ENCODE peak calls at places on chromosomes 11 and 22, in seven cellular contexts. K is neuronal stem cell, M is IMR-90, F is mesendoderm, G is H1, D is H9, Y is trophoblast cell. S is an unnamed sample.

GRCh38 chr11:117426297-117426685 is 98.6 kb downstream of the CEP164 start:
- DNase-seq in Y (peak), G (peak), M (peak), D (peak), F (peak), K (peak), S (peak)

GRCh38 chr11:13013054-13013488 is 4.0 kb downstream of the RASSF10 start:
- DNase-seq in M (no peak), G (no peak), Y (no peak), D (no peak), K (no peak), F (no peak), S (no peak)

GRCh38 chr11:37689951-37690350 is 1091.9 kb upstream of the RAG2 start:
- DNase-seq in G (no peak), K (no peak), F (no peak), Y (no peak), D (no peak), M (no peak), S (no peak)

GRCh38 chr22:28955817-28956216 is 72.4 kb downstream of the ZNRF3 start:
- DNase-seq in D (no peak), M (no peak), Y (no peak), K (no peak), F (no peak), G (no peak), S (peak)

GRCh38 chr11:69983571-69983877 is 94.6 kb upstream of the ANO1 start:
- DNase-seq in Y (no peak), F (no peak), M (no peak), K (no peak), G (no peak), D (no peak), S (no peak)

GRCh38 chr11:86896486-86896885 is 58.7 kb downstream of the FZD4 start:
- DNase-seq in M (peak), F (no peak), G (no peak), D (no peak), K (no peak), Y (no peak), S (no peak)

GRCh38 chr22:28899199-28899853 is 16.0 kb downstream of the ZNRF3 start:
- DNase-seq in K (no peak), G (no peak), F (no peak), Y (no peak), M (peak), D (no peak), S (no peak)

GRCh38 chr22:32018056-32018455 is 25.0 kb upstream of the SLC5A1 start:
- DNase-seq in G (no peak), D (no peak), Y (peak), M (no peak), K (no peak), F (no peak), S (no peak)

GRCh38 chr11:131198161-131198560 is 172.3 kb upstream of the NTM start:
- DNase-seq in M (no peak), D (no peak), K (no peak), G (no peak), F (no peak), Y (no peak), S (no peak)

GRCh38 chr11:58606930-58607714 is 15.3 kb upstream of the CNTF start:
- DNase-seq in F (no peak), D (no peak), Y (no peak), K (no peak), G (no peak), M (no peak), S (no peak)

GRCh38 chr11:58615556-58615955 is 6.9 kb upstream of the CNTF start:
- DNase-seq in Y (no peak), M (no peak), G (no peak), K (no peak), D (no peak), F (no peak), S (no peak)

GRCh38 chr11:58608331-58608730 is 14.1 kb upstream of the CNTF start:
- DNase-seq in D (no peak), M (no peak), G (no peak), K (no peak), F (no peak), Y (no peak), S (no peak)

GRCh38 chr11:58613228-58613627 is 9.2 kb upstream of the CNTF start:
- DNase-seq in F (no peak), D (no peak), M (no peak), G (no peak), Y (no peak), K (no peak), S (no peak)

DNA sequence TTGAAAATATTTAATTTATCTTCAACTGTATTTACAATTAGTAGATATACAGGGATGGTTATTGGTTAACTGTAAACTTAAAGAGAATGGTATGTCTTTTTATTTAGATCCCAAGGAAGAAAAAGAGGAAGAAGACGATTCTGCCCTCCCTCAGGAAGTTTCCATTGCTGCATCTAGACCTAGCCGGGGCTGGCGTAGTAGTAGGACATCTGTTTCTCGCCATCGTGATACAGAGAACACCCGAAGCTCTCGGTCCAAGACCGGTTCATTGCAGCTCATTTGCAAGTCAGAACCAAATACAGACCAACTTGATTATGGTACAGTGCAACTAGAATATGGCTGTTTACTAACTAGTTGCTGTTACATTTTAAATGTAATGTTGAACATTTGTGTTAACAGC is 12.7 kb upstream of the CNTF start:
- DNase-seq in K (no peak), Y (no peak), D (no peak), M (no peak), F (no peak), G (no peak), S (no peak)
- H3K4ac ChIP-seq in K (no peak), Y (no peak), D (no peak), M (no peak), F (no peak), G (no peak), S (no peak)

GRCh38 chr11:84853841-84854497 is 773.2 kb downstream of the DLG2 start:
- DNase-seq in Y (no peak), K (no peak), F (no peak), M (no peak), G (no peak), D (no peak), S (no peak)
- H2AK5ac ChIP-seq in Y (no peak), K (no peak), F (no peak), M (no peak), G (no peak), D (no peak), S (no peak)

GRCh38 chr22:36362819-36363377 is 24.9 kb downstream of the MYH9 start:
- DNase-seq in G (no peak), D (no peak), Y (no peak), K (no peak), F (no peak), M (no peak), S (peak)
- H3K4ac ChIP-seq in G (no peak), D (no peak), Y (peak), K (no peak), F (no peak), M (peak), S (no peak)

GRCh38 chr22:36431977-36432376 is 44.2 kb upstream of the MYH9 start:
- DNase-seq in D (no peak), K (no peak), F (no peak), M (no peak), G (no peak), Y (no peak), S (no peak)
- H2AK5ac ChIP-seq in D (no peak), K (no peak), F (peak), M (peak), G (peak), Y (peak), S (peak)

GRCh38 chr11:109765709-109766311 is 327.4 kb upstream of the ZC3H12C start:
- DNase-seq in F (no peak), Y (no peak), M (no peak), G (no peak), D (no peak), K (no peak), S (no peak)
- H3K4ac ChIP-seq in F (no peak), Y (no peak), M (no peak), G (no peak), D (no peak), K (no peak), S (no peak)

DNA sequence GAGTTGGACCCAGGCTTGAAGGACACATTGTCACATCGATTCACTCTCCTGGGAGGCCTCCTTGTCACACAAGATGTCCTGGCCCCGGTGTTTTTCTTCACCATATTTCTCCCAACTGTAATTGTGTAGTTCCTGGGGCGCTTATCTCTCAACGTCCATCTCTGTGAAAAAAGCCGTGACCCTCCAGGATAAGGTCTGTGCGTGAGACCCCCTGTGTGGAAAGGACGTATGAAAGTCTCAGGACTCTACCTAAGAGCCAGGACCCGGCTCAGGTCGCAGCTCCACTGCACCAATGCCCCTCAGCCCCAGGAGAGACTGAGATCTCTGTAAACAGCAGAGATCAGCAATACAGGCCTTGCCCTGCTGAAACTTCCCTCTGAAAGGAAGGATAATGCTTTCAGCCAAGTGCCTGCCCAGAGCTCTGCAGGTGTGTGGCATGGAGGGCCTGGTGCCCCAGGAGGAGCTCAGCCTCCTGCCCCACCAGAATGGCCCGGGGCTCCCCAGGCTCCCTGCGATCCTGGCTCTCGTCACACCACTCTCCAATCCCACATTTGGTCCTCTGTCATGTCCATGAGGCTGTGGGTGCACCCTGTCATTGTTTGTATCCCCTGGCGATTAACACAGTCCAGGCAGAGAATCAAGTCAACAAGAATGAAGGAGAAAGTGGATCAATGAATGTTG is 119.2 kb upstream of the TMEM45B start:
- DNase-seq in F (no peak), M (no peak), K (no peak), Y (no peak), G (no peak), D (no peak), S (no peak)
- H2AK5ac ChIP-seq in F (no peak), M (no peak), K (peak), Y (peak), G (no peak), D (no peak), S (no peak)

GRCh38 chr11:32034149-32034548 is 56.7 kb upstream of the RCN1 start:
- DNase-seq in M (peak), F (no peak), G (no peak), D (no peak), K (no peak), Y (no peak), S (peak)

GRCh38 chr11:32032478-32032877 is 58.4 kb upstream of the RCN1 start:
- DNase-seq in K (no peak), F (no peak), Y (no peak), D (no peak), M (no peak), G (no peak), S (no peak)

GRCh38 chr11:32033067-32033466 is 57.8 kb upstream of the RCN1 start:
- DNase-seq in D (no peak), G (no peak), M (no peak), F (no peak), K (no peak), Y (no peak), S (no peak)

GRCh38 chr11:32033491-32033890 is 57.4 kb upstream of the RCN1 start:
- DNase-seq in Y (no peak), D (no peak), M (peak), F (no peak), K (no peak), G (no peak), S (no peak)

DNA sequence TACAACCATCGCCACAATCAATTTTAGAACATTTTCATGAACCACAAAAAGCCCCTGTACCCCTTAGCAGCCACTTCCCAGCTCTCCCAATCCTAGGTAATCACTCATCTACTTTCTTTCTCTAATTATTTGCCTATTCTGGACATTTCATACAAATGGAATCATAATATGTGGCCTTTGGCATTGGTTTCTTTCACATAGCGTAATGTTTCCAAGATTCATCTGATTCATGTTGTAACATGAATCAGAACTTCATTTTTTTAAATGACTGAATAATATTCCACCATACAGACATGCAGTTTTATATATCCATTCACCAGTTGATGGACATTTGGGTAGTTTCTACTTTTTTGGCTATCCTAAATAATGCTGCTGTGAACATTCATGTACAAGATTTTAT is 56.2 kb upstream of the RCN1 start:
- DNase-seq in G (no peak), K (no peak), F (no peak), D (no peak), M (peak), Y (no peak), S (no peak)
- H3K4ac ChIP-seq in G (no peak), K (no peak), F (no peak), D (no peak), M (no peak), Y (no peak), S (no peak)

GRCh38 chr11:119759324-119759723 is 30.3 kb upstream of the NECTIN1 start:
- DNase-seq in D (no peak), Y (no peak), F (peak), M (peak), K (no peak), G (no peak), S (peak)

GRCh38 chr11:119757378-119757777 is 28.4 kb upstream of the NECTIN1 start:
- DNase-seq in K (no peak), Y (no peak), M (no peak), G (no peak), F (no peak), D (no peak), S (no peak)

GRCh38 chr11:119759747-119760412 is 30.9 kb upstream of the NECTIN1 start:
- DNase-seq in G (no peak), K (no peak), Y (no peak), M (no peak), D (no peak), F (no peak), S (no peak)

GRCh38 chr11:119756169-119756568 is 27.2 kb upstream of the NECTIN1 start:
- DNase-seq in M (no peak), F (no peak), Y (no peak), D (no peak), K (no peak), G (no peak), S (no peak)

GRCh38 chr11:119758291-119758690 is 29.3 kb upstream of the NECTIN1 start:
- DNase-seq in G (no peak), M (peak), Y (no peak), F (no peak), K (no peak), D (no peak), S (peak)
- H2AK5ac ChIP-seq in G (no peak), M (no peak), Y (no peak), F (no peak), K (no peak), D (no peak), S (no peak)

GRCh38 chr22:44928064-44928463 is 81.7 kb downstream of the PHF21B start:
- DNase-seq in D (no peak), G (no peak), K (no peak), M (no peak), F (no peak), Y (no peak), S (no peak)
- H3K4ac ChIP-seq in D (no peak), G (no peak), K (no peak), M (no peak), F (no peak), Y (no peak), S (no peak)

S was measured in mesenchymal stem cell.